ENCODE peak calls at places on chromosome 18, in eight cellular contexts. One of them, this sample, is unnamed.

GRCh38 chr18:54717673-54718435 is 110.4 kb upstream of the RAB27B start:
- DNase-seq in fibroblast of the aortic adventitia: no peak
- DNase-seq in dorsolateral prefrontal cortex: peak
- DNase-seq in adrenal gland: peak
- DNase-seq in AG10803: peak
- DNase-seq in coronary artery: no peak
- DNase-seq in spleen: peak
- DNase-seq in fibroblast of lung: no peak
- DNase-seq in this sample: no peak

GRCh38 chr18:38301621-38302020 is 736.0 kb upstream of the CELF4 start:
- DNase-seq in AG10803: no peak
- DNase-seq in spleen: no peak
- DNase-seq in fibroblast of lung: no peak
- DNase-seq in dorsolateral prefrontal cortex: no peak
- DNase-seq in adrenal gland: no peak
- DNase-seq in coronary artery: no peak
- DNase-seq in fibroblast of the aortic adventitia: no peak
- DNase-seq in this sample: no peak

GRCh38 chr18:9832871-9833270 is 52.9 kb upstream of the TXNDC2 start:
- DNase-seq in AG10803: no peak
- DNase-seq in fibroblast of the aortic adventitia: no peak
- DNase-seq in adrenal gland: no peak
- DNase-seq in fibroblast of lung: no peak
- DNase-seq in coronary artery: no peak
- DNase-seq in spleen: no peak
- DNase-seq in dorsolateral prefrontal cortex: no peak
- DNase-seq in this sample: no peak

GRCh38 chr18:75818336-75818735 is 390.8 kb upstream of the SMIM21 start:
- DNase-seq in spleen: no peak
- DNase-seq in fibroblast of the aortic adventitia: no peak
- DNase-seq in fibroblast of lung: no peak
- DNase-seq in dorsolateral prefrontal cortex: no peak
- DNase-seq in coronary artery: no peak
- DNase-seq in AG10803: no peak
- DNase-seq in adrenal gland: no peak
- DNase-seq in this sample: no peak

GRCh38 chr18:77077836-77078456 is 54.6 kb downstream of the MBP start:
- DNase-seq in fibroblast of lung: peak
- DNase-seq in adrenal gland: no peak
- DNase-seq in dorsolateral prefrontal cortex: no peak
- DNase-seq in fibroblast of the aortic adventitia: no peak
- DNase-seq in coronary artery: no peak
- DNase-seq in spleen: no peak
- DNase-seq in AG10803: peak
- DNase-seq in this sample: no peak

GRCh38 chr18:13491138-13491537 is 235.2 kb downstream of the FAM210A start:
- DNase-seq in AG10803: no peak
- DNase-seq in fibroblast of lung: no peak
- DNase-seq in fibroblast of the aortic adventitia: no peak
- DNase-seq in adrenal gland: no peak
- DNase-seq in coronary artery: no peak
- DNase-seq in dorsolateral prefrontal cortex: no peak
- DNase-seq in spleen: no peak
- DNase-seq in this sample: no peak

GRCh38 chr18:22683196-22683676 is 249.9 kb upstream of the RBBP8 start:
- DNase-seq in AG10803: peak
- DNase-seq in dorsolateral prefrontal cortex: no peak
- DNase-seq in adrenal gland: peak
- DNase-seq in fibroblast of the aortic adventitia: peak
- DNase-seq in coronary artery: no peak
- DNase-seq in spleen: no peak
- DNase-seq in fibroblast of lung: peak
- DNase-seq in this sample: no peak

GRCh38 chr18:35972197-35973000 is at the start of gene RMP24:
- DNase-seq in fibroblast of the aortic adventitia: peak
- DNase-seq in AG10803: peak
- DNase-seq in fibroblast of lung: peak
- DNase-seq in spleen: peak
- DNase-seq in dorsolateral prefrontal cortex: peak
- DNase-seq in adrenal gland: peak
- DNase-seq in coronary artery: peak
- DNase-seq in this sample: peak

GRCh38 chr18:23569299-23570063 is 16.8 kb downstream of the NPC1 start:
- DNase-seq in AG10803: no peak
- DNase-seq in fibroblast of lung: no peak
- DNase-seq in adrenal gland: no peak
- DNase-seq in fibroblast of the aortic adventitia: no peak
- DNase-seq in coronary artery: no peak
- DNase-seq in spleen: no peak
- DNase-seq in dorsolateral prefrontal cortex: no peak
- DNase-seq in this sample: no peak

GRCh38 chr18:72941001-72941400 is 73.2 kb upstream of the NETO1 start:
- DNase-seq in fibroblast of the aortic adventitia: no peak
- DNase-seq in coronary artery: no peak
- DNase-seq in adrenal gland: no peak
- DNase-seq in spleen: no peak
- DNase-seq in AG10803: no peak
- DNase-seq in fibroblast of lung: no peak
- DNase-seq in dorsolateral prefrontal cortex: no peak
- DNase-seq in this sample: no peak

GRCh38 chr18:21763846-21764646 is 23.5 kb downstream of the MIB1 start:
- DNase-seq in coronary artery: no peak
- DNase-seq in dorsolateral prefrontal cortex: no peak
- DNase-seq in fibroblast of lung: no peak
- DNase-seq in AG10803: no peak
- DNase-seq in adrenal gland: no peak
- DNase-seq in fibroblast of the aortic adventitia: no peak
- DNase-seq in spleen: no peak
- DNase-seq in this sample: no peak

DNA sequence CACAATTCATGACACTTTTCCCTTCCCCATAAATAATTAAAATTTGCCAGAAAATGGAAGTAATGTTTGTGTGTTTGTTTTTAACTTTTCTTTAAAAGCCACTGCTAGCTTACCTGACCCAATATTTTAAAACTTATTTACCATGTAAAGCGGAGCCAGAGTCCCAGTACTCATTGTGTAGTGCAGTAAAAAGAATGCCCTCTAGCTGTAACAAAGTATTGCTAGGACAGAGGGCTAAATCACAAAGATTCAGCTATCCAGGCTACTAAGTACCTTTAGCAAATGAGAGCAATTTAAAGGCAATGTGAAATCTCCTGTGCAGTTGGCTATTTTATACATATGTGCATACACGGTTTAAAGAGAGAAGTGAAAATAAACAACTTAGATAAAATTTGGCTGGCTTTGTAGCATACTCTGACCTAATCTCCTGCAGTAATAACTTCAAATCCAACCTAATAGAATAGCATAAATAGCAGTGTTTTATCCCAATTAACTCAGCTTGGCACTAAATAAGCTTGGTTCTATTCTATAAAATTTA is 997.4 kb upstream of the PIK3C3 start:
- DNase-seq in coronary artery: no peak
- DNase-seq in fibroblast of lung: peak
- DNase-seq in AG10803: no peak
- DNase-seq in spleen: no peak
- DNase-seq in fibroblast of the aortic adventitia: no peak
- DNase-seq in adrenal gland: no peak
- DNase-seq in dorsolateral prefrontal cortex: no peak
- DNase-seq in this sample: no peak
- TF ChIP-seq CTCF in coronary artery: no peak
- TF ChIP-seq CTCF in fibroblast of lung: no peak
- TF ChIP-seq CTCF in AG10803: no peak
- TF ChIP-seq CTCF in spleen: no peak
- TF ChIP-seq CTCF in fibroblast of the aortic adventitia: peak
- TF ChIP-seq CTCF in adrenal gland: no peak
- TF ChIP-seq CTCF in dorsolateral prefrontal cortex: no peak
- TF ChIP-seq CTCF in this sample: no peak

GRCh38 chr18:34224423-34225217 is at the start of gene NOL4:
- DNase-seq in adrenal gland: peak
- DNase-seq in dorsolateral prefrontal cortex: peak
- DNase-seq in spleen: peak
- DNase-seq in coronary artery: no peak
- DNase-seq in AG10803: no peak
- DNase-seq in fibroblast of the aortic adventitia: peak
- DNase-seq in fibroblast of lung: no peak
- DNase-seq in this sample: no peak
- TF ChIP-seq CTCF in adrenal gland: peak
- TF ChIP-seq CTCF in dorsolateral prefrontal cortex: peak
- TF ChIP-seq CTCF in spleen: no peak
- TF ChIP-seq CTCF in coronary artery: no peak
- TF ChIP-seq CTCF in AG10803: no peak
- TF ChIP-seq CTCF in fibroblast of the aortic adventitia: no peak
- TF ChIP-seq CTCF in fibroblast of lung: peak
- TF ChIP-seq CTCF in this sample: peak

GRCh38 chr18:31683106-31683505 is 1.3 kb downstream of the B4GALT6 start:
- DNase-seq in adrenal gland: no peak
- DNase-seq in spleen: no peak
- DNase-seq in fibroblast of the aortic adventitia: no peak
- DNase-seq in fibroblast of lung: no peak
- DNase-seq in coronary artery: no peak
- DNase-seq in AG10803: no peak
- DNase-seq in dorsolateral prefrontal cortex: no peak
- DNase-seq in this sample: no peak

GRCh38 chr18:31679133-31679731 is 5.1 kb downstream of the B4GALT6 start:
- DNase-seq in fibroblast of the aortic adventitia: peak
- DNase-seq in dorsolateral prefrontal cortex: no peak
- DNase-seq in coronary artery: no peak
- DNase-seq in adrenal gland: no peak
- DNase-seq in spleen: no peak
- DNase-seq in AG10803: peak
- DNase-seq in fibroblast of lung: peak
- DNase-seq in this sample: no peak

GRCh38 chr18:31678425-31678824 is 6.0 kb downstream of the B4GALT6 start:
- DNase-seq in fibroblast of lung: no peak
- DNase-seq in coronary artery: no peak
- DNase-seq in dorsolateral prefrontal cortex: no peak
- DNase-seq in spleen: no peak
- DNase-seq in AG10803: no peak
- DNase-seq in adrenal gland: peak
- DNase-seq in fibroblast of the aortic adventitia: no peak
- DNase-seq in this sample: no peak

GRCh38 chr18:31679806-31680793 is 4.3 kb downstream of the B4GALT6 start:
- DNase-seq in coronary artery: no peak
- DNase-seq in fibroblast of the aortic adventitia: no peak
- DNase-seq in AG10803: no peak
- DNase-seq in dorsolateral prefrontal cortex: no peak
- DNase-seq in spleen: no peak
- DNase-seq in adrenal gland: peak
- DNase-seq in fibroblast of lung: no peak
- DNase-seq in this sample: no peak

GRCh38 chr18:31680836-31681568 is 3.4 kb downstream of the B4GALT6 start:
- DNase-seq in adrenal gland: no peak
- DNase-seq in dorsolateral prefrontal cortex: no peak
- DNase-seq in coronary artery: no peak
- DNase-seq in spleen: no peak
- DNase-seq in AG10803: no peak
- DNase-seq in fibroblast of the aortic adventitia: peak
- DNase-seq in fibroblast of lung: no peak
- DNase-seq in this sample: no peak
- TF ChIP-seq CTCF in adrenal gland: no peak
- TF ChIP-seq CTCF in dorsolateral prefrontal cortex: no peak
- TF ChIP-seq CTCF in coronary artery: no peak
- TF ChIP-seq CTCF in spleen: no peak
- TF ChIP-seq CTCF in AG10803: no peak
- TF ChIP-seq CTCF in fibroblast of the aortic adventitia: peak
- TF ChIP-seq CTCF in fibroblast of lung: peak
- TF ChIP-seq CTCF in this sample: peak

GRCh38 chr18:11379660-11380059 is 229.7 kb upstream of the SLC35G4 start:
- DNase-seq in AG10803: no peak
- DNase-seq in spleen: no peak
- DNase-seq in adrenal gland: no peak
- DNase-seq in fibroblast of lung: no peak
- DNase-seq in coronary artery: no peak
- DNase-seq in fibroblast of the aortic adventitia: no peak
- DNase-seq in dorsolateral prefrontal cortex: no peak
- DNase-seq in this sample: no peak
- TF ChIP-seq CTCF in AG10803: no peak
- TF ChIP-seq CTCF in spleen: no peak
- TF ChIP-seq CTCF in adrenal gland: no peak
- TF ChIP-seq CTCF in fibroblast of lung: no peak
- TF ChIP-seq CTCF in coronary artery: no peak
- TF ChIP-seq CTCF in fibroblast of the aortic adventitia: no peak
- TF ChIP-seq CTCF in dorsolateral prefrontal cortex: no peak
- TF ChIP-seq CTCF in this sample: no peak

DNA sequence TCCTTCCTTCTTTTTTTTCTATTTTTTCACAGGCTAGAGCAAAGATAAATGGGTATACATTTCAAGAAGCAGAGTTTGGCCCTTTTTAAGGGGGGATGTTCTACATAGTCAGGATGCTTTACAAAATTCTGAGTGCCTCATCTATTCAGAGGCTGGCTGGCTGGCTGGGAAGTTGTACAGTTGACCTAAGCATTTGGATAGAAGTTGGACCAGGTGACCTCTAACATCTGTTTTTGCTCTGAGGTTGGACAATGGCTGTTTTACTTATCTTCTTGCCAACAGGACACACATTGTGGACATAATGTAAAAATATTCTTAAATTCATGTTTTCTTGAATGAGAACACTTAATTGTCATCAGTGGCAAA is 205.4 kb downstream of the PTPRM start:
- DNase-seq in fibroblast of the aortic adventitia: peak
- DNase-seq in fibroblast of lung: no peak
- DNase-seq in spleen: no peak
- DNase-seq in coronary artery: no peak
- DNase-seq in AG10803: peak
- DNase-seq in dorsolateral prefrontal cortex: no peak
- DNase-seq in adrenal gland: no peak
- DNase-seq in this sample: no peak
- TF ChIP-seq CTCF in fibroblast of the aortic adventitia: no peak
- TF ChIP-seq CTCF in fibroblast of lung: no peak
- TF ChIP-seq CTCF in spleen: no peak
- TF ChIP-seq CTCF in coronary artery: no peak
- TF ChIP-seq CTCF in AG10803: no peak
- TF ChIP-seq CTCF in dorsolateral prefrontal cortex: no peak
- TF ChIP-seq CTCF in adrenal gland: no peak
- TF ChIP-seq CTCF in this sample: no peak

This sample was measured in chondrocyte.